ENCODE peak calls at places on chromosomes 13 and 19, in five cellular contexts. N is neuronal stem cell, R is IMR-90, P is trophoblast cell, S is H1. V is an unnamed sample.

GRCh38 chr19:14073232-14073924 is 792 bp downstream of the MISP3 start:
- DNase-seq in N (peak; percentile 75), P (peak; percentile 80), R (peak; percentile 82), S (peak; percentile 86), V (peak; percentile 75)

GRCh38 chr13:26663801-26664200 is 96.8 kb downstream of the GPR12 start:
- DNase-seq in R (no peak), P (no peak), S (no peak), N (no peak), V (no peak)

GRCh38 chr19:46713781-46714522 is 3.0 kb downstream of the PRKD2 start:
- DNase-seq in S (peak; percentile 89), R (peak; percentile 63), P (peak; percentile 48), N (no peak), V (peak; percentile 60)

GRCh38 chr19:18415177-18415867 is 3.9 kb upstream of the SSBP4 start:
- DNase-seq in S (no peak), N (no peak), R (peak; percentile 66), P (no peak), V (no peak)

GRCh38 chr19:2900296-2901252 is at the start of gene ZNF57:
- DNase-seq in R (peak; percentile 98), S (peak; percentile 96), N (peak; percentile 95), P (peak; percentile 100), V (peak; percentile 99)

GRCh38 chr19:21197589-21198295 is 55.9 kb downstream of the ZNF431 start:
- DNase-seq in S (no peak), R (peak; percentile 3), N (no peak), P (peak; percentile 40), V (no peak)

GRCh38 chr19:5851302-5851701 is at the start of gene FUT3:
- DNase-seq in N (no peak), R (no peak), S (no peak), P (no peak), V (no peak)

GRCh38 chr19:6733338-6734095 is 3.9 kb downstream of the GPR108 start:
- DNase-seq in N (no peak), S (peak; percentile 82), P (no peak), R (no peak), V (no peak)

GRCh38 chr19:866769-867300 is 7.4 kb downstream of the CFD start:
- DNase-seq in N (no peak), P (no peak), S (no peak), R (no peak), V (no peak)

GRCh38 chr19:54653181-54653809 is 9.5 kb upstream of the LILRB4 start:
- DNase-seq in R (peak; percentile 7), S (no peak), P (peak; percentile 63), N (no peak), V (peak; percentile 5)

GRCh38 chr19:58544591-58545285 is 874 bp downstream of the TRIM28 start:
- DNase-seq in P (peak; percentile 66), R (peak; percentile 47), N (peak; percentile 73), S (no peak), V (peak; percentile 56)

GRCh38 chr19:3783660-3784584 is 2.3 kb downstream of the MATK start:
- DNase-seq in R (no peak), N (no peak), S (peak; percentile 79), P (no peak), V (no peak)

GRCh38 chr13:33454844-33455256 is 169.3 kb upstream of the STARD13 start:
- DNase-seq in R (peak; percentile 36), S (no peak), P (no peak), N (no peak), V (no peak)

GRCh38 chr13:107251321-107251720 is 683.4 kb upstream of the ARGLU1 start:
- DNase-seq in R (peak; percentile 40), N (no peak), S (no peak), P (no peak), V (peak; percentile 66)

GRCh38 chr19:48842744-48843162 is 6.5 kb upstream of the HSD17B14 start:
- DNase-seq in P (peak; percentile 75), S (peak; percentile 75), N (peak; percentile 81), R (peak; percentile 48), V (peak; percentile 72)

GRCh38 chr19:3025516-3025890 is 3.6 kb downstream of the TLE2 start:
- DNase-seq in S (no peak), P (no peak), R (no peak), N (no peak), V (no peak)

DNA sequence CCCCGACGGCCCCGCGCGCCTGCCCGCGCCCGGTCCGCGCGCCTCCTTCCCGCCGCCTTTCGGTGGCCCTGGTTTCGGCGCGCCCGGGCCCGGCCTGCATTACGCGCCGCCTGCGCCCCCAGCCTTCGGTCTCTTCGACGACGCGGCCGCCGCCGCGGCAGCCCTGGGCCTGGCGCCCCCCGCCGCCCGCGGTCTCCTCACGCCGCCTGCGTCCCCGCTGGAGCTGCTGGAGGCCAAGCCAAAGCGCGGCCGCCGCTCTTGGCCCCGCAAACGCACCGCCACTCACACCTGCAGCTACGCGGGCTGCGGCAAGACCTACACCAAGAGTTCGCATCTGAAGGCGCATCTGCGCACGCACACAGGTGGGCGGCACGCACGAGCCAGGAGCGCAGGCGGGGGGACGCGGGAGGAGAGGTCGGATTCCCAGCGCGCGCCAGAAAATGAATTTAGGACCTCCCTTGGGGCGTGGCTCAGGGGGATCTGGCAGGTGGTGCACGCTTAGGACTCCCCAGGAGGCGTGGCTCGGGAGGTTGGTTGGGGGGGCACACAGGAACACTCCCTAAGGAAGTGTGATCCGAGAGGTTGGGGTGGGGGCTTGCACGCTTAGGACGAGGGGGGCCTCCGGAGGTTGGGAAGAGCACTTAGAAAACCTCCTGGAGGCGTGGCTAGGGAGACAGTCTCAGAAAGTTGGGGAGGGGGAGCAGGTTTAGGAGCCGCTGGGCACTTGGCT is 1.2 kb downstream of the KLF2 start:
- DNase-seq in P (peak; percentile 31), R (no peak), N (peak; percentile 51), S (peak; percentile 87), V (no peak)
- H3K4me3 ChIP-seq in P (peak overlapping the region; percentile 13), R (peak overlapping the region; percentile 96), N (peak overlapping the region; percentile 74), S (peak overlapping the region; percentile 69), V (peak overlapping the region; percentile 54)

GRCh38 chr19:55674841-55675660 is at the start of gene EPN1:
- DNase-seq in S (peak; percentile 98), R (peak; percentile 96), P (peak; percentile 98), N (peak; percentile 94), V (peak; percentile 97)
- H3K14ac ChIP-seq in S (no peak within 1 kb of the TSS), R (peak within 1 kb of the TSS; percentile 35), P (peak within 1 kb of the TSS; percentile 95), N (no peak within 1 kb of the TSS), V (peak within 1 kb of the TSS; percentile 68)

DNA sequence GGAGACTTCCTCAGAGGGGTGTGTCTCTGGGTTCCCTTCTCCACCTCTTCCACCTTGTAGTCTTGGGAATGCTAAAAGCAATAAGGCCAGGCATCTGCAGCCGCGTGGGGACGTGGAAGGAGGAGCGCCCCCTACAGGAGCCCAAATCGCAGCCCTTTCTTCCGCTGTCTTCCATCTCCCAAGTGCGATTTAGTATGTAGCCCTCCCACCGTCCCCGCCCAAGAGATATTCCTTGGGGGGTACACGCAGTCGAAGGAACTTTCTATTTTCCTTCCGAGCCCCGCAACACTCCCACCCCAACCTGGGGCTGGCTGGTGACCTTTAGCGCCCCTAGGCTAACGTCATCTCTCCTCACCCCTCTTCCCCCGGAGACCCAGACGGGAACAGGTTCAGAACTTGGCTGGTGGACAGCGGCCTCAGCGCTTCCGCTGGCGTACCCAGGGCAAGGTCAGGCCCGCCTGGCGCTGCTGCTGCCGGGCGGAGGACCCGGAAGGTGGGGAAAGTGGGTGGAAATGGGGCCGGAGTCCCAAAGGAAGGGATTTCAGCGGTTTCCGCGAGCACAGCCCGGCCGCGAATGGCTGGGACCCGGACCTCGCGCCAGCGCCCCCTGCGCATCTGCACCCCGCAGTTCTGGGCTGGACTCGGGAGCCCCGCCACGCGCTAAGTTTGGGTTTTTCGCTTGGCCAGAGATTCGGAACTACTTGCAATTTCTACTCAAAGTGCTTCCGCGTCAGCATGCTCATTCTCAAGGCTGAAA is 2.1 kb upstream of the PCDH8 start:
- DNase-seq in S (peak; percentile 94), P (peak; percentile 60), R (peak; percentile 7), N (peak; percentile 87), V (peak; percentile 51)
- H3K4me3 ChIP-seq in S (peak overlapping the region; percentile 69), P (peak overlapping the region; percentile 82), R (peak overlapping the region; percentile 51), N (peak overlapping the region; percentile 84), V (peak overlapping the region; percentile 86)

GRCh38 chr19:8210660-8211101 is 1.5 kb downstream of the CERS4 start:
- DNase-seq in R (no peak), S (no peak), P (peak; percentile 25), N (no peak), V (no peak)

GRCh38 chr19:8209111-8209964 is at the start of gene CERS4:
- DNase-seq in P (peak; percentile 33), S (peak; percentile 92), N (peak; percentile 82), R (peak; percentile 20), V (peak; percentile 54)

GRCh38 chr19:8208119-8208709 is 956 bp upstream of the CERS4 start:
- DNase-seq in R (no peak), S (peak; percentile 63), P (no peak), N (no peak), V (no peak)

GRCh38 chr19:8208710-8209110 is 460 bp upstream of the CERS4 start:
- DNase-seq in S (no peak), R (no peak), N (peak; percentile 47), P (no peak), V (no peak)

DNA sequence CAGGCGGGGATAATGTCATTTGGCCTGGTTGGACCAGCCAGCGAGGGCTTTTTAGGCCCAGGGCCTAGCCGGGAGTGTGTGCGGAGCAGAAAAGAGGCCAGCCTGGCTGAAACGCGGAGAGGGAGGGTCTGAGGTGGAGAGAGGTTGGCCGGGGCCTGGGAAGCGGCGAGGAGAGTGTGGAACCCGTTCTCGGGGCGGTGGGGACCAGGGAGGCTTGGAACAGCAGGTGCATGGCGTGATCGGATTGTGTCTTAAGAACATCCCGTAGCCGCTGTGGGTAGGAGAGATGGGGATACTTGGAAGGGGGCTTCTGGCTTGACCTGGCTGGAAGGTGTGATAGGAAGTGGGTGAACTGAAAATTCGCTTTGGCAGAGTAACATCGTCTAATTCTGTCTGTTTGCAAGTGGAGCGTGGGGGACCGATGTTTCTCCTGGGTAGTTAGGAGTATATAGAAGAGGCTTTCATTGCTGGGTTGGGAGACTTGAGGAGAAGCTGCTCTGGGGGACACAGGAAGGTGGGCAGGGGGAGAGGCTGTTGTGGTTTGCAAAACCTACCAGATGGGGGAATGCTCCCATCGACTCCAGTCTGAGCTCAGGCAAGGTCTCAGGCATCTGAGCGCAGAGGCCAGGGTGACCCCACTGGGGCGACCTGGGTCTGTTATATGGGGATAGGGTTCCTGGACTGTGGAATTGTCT is 942 bp downstream of the CERS4 start:
- DNase-seq in S (no peak), P (no peak), R (no peak), N (no peak), V (no peak)
- H3K14ac ChIP-seq in S (no peak overlapping the region), P (no peak overlapping the region), R (peak overlapping the region; percentile 37), N (no peak overlapping the region), V (no peak overlapping the region)

DNA sequence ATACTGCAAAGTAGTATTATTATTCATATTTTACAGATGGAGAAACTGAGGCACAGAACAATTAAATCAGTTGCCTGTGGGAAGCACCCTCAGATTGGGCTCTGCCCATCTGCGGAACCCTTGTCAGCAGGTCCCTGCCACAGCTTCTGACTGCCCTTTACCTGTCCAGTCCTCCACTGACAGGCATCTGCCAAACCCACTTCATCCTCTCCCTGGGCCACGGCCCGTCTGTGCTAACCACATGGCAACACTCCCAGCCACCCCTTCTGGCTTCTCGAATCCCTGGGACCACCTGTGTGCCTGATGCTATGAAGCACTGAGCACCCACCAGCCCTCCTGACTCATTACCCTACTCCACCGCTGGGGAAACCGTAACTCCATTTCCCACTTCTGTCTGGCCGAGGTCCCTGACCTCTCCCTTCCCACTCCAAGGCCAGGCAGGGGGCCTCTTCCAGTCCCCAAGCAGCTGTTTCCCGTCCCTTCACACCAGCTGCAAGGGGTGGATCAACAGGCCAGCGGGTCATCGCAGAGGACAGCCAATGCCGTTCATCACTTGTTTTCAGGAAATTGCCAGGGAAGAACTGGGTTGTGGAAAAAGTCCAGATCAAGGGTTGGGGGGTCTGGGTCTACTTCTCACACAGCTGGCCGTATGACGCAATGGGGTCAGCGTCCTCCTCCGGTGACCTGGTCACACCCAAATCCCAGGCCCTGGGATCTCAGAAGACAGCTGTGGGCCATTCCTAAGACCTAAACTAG is 2.5 kb downstream of the KANK3 start:
- DNase-seq in P (no peak), S (peak; percentile 51), N (no peak), R (no peak), V (peak; percentile 49)
- H3K4me3 ChIP-seq in P (no peak overlapping the region), S (no peak overlapping the region), N (no peak overlapping the region), R (no peak overlapping the region), V (no peak overlapping the region)